ENCODE peak calls at places on chromosome 6, in six cellular contexts. One of them, this sample, is unnamed.

GRCh38 chr6:28433119-28433518 is 10.2 kb downstream of the ZSCAN23 start:
- DNase-seq in cerebellar cortex: no peak
- DNase-seq in NCI-H2029 treated with DMSO at 0.1 percent for 48 hours: no peak
- DNase-seq in CD4-positive, alpha-beta T cell: no peak
- DNase-seq in GM20000: no peak
- DNase-seq in activated T-cell treated with anti-CD3 and anti-CD28 coated beads for 1 hour: no peak
- DNase-seq in this sample: no peak

GRCh38 chr6:135066397-135066796 is 11.8 kb upstream of the HBS1L start:
- DNase-seq in cerebellar cortex: no peak
- DNase-seq in NCI-H2029 treated with DMSO at 0.1 percent for 48 hours: no peak
- DNase-seq in CD4-positive, alpha-beta T cell: no peak
- DNase-seq in GM20000: peak
- DNase-seq in activated T-cell treated with anti-CD3 and anti-CD28 coated beads for 1 hour: no peak
- DNase-seq in this sample: no peak

GRCh38 chr6:28633445-28634215 is 107.9 kb downstream of the GPX5 start:
- DNase-seq in cerebellar cortex: peak
- DNase-seq in NCI-H2029 treated with DMSO at 0.1 percent for 48 hours: no peak
- DNase-seq in CD4-positive, alpha-beta T cell: no peak
- DNase-seq in GM20000: no peak
- DNase-seq in activated T-cell treated with anti-CD3 and anti-CD28 coated beads for 1 hour: no peak
- DNase-seq in this sample: peak

GRCh38 chr6:14129572-14129971 is 12.0 kb downstream of the CD83 start:
- DNase-seq in cerebellar cortex: peak
- DNase-seq in NCI-H2029 treated with DMSO at 0.1 percent for 48 hours: peak
- DNase-seq in CD4-positive, alpha-beta T cell: no peak
- DNase-seq in GM20000: peak
- DNase-seq in activated T-cell treated with anti-CD3 and anti-CD28 coated beads for 1 hour: no peak
- DNase-seq in this sample: peak

GRCh38 chr6:3230275-3231212 is 3.1 kb upstream of the TUBB2B start:
- DNase-seq in cerebellar cortex: peak
- DNase-seq in NCI-H2029 treated with DMSO at 0.1 percent for 48 hours: peak
- DNase-seq in CD4-positive, alpha-beta T cell: no peak
- DNase-seq in GM20000: no peak
- DNase-seq in activated T-cell treated with anti-CD3 and anti-CD28 coated beads for 1 hour: no peak
- DNase-seq in this sample: peak

GRCh38 chr6:170073846-170074245 is 217.0 kb downstream of the DLL1 start:
- DNase-seq in cerebellar cortex: no peak
- DNase-seq in NCI-H2029 treated with DMSO at 0.1 percent for 48 hours: no peak
- DNase-seq in CD4-positive, alpha-beta T cell: no peak
- DNase-seq in GM20000: no peak
- DNase-seq in activated T-cell treated with anti-CD3 and anti-CD28 coated beads for 1 hour: no peak
- DNase-seq in this sample: no peak

GRCh38 chr6:130233332-130233731 is 10.6 kb upstream of the SAMD3 start:
- DNase-seq in cerebellar cortex: no peak
- DNase-seq in NCI-H2029 treated with DMSO at 0.1 percent for 48 hours: no peak
- DNase-seq in CD4-positive, alpha-beta T cell: no peak
- DNase-seq in GM20000: no peak
- DNase-seq in activated T-cell treated with anti-CD3 and anti-CD28 coated beads for 1 hour: no peak
- DNase-seq in this sample: no peak

GRCh38 chr6:33790910-33791309 is 2.0 kb upstream of the LEMD2 start:
- DNase-seq in cerebellar cortex: no peak
- DNase-seq in NCI-H2029 treated with DMSO at 0.1 percent for 48 hours: no peak
- DNase-seq in CD4-positive, alpha-beta T cell: no peak
- DNase-seq in GM20000: no peak
- DNase-seq in activated T-cell treated with anti-CD3 and anti-CD28 coated beads for 1 hour: no peak
- DNase-seq in this sample: no peak

GRCh38 chr6:152273638-152274037 is 363.5 kb downstream of the SYNE1 start:
- DNase-seq in cerebellar cortex: no peak
- DNase-seq in NCI-H2029 treated with DMSO at 0.1 percent for 48 hours: no peak
- DNase-seq in CD4-positive, alpha-beta T cell: no peak
- DNase-seq in GM20000: no peak
- DNase-seq in activated T-cell treated with anti-CD3 and anti-CD28 coated beads for 1 hour: no peak
- DNase-seq in this sample: no peak

GRCh38 chr6:116028233-116028632 is 32.5 kb downstream of the FRK start:
- DNase-seq in cerebellar cortex: no peak
- DNase-seq in NCI-H2029 treated with DMSO at 0.1 percent for 48 hours: no peak
- DNase-seq in CD4-positive, alpha-beta T cell: no peak
- DNase-seq in GM20000: no peak
- DNase-seq in activated T-cell treated with anti-CD3 and anti-CD28 coated beads for 1 hour: no peak
- DNase-seq in this sample: no peak

GRCh38 chr6:35833534-35833933 is 28.4 kb downstream of the LHFPL5 start:
- DNase-seq in cerebellar cortex: no peak
- DNase-seq in NCI-H2029 treated with DMSO at 0.1 percent for 48 hours: no peak
- DNase-seq in CD4-positive, alpha-beta T cell: no peak
- DNase-seq in GM20000: no peak
- DNase-seq in activated T-cell treated with anti-CD3 and anti-CD28 coated beads for 1 hour: no peak
- DNase-seq in this sample: no peak

GRCh38 chr6:169979873-169980440 is 228.5 kb downstream of the ERMARD start:
- DNase-seq in cerebellar cortex: no peak
- DNase-seq in NCI-H2029 treated with DMSO at 0.1 percent for 48 hours: no peak
- DNase-seq in CD4-positive, alpha-beta T cell: no peak
- DNase-seq in GM20000: no peak
- DNase-seq in activated T-cell treated with anti-CD3 and anti-CD28 coated beads for 1 hour: no peak
- DNase-seq in this sample: no peak

GRCh38 chr6:107616776-107617175 is 126.9 kb downstream of the SOBP start:
- DNase-seq in cerebellar cortex: peak
- DNase-seq in NCI-H2029 treated with DMSO at 0.1 percent for 48 hours: no peak
- DNase-seq in CD4-positive, alpha-beta T cell: no peak
- DNase-seq in GM20000: no peak
- DNase-seq in activated T-cell treated with anti-CD3 and anti-CD28 coated beads for 1 hour: no peak
- DNase-seq in this sample: no peak

GRCh38 chr6:4946521-4946920 is 57.3 kb downstream of the RPP40 start:
- DNase-seq in cerebellar cortex: no peak
- DNase-seq in NCI-H2029 treated with DMSO at 0.1 percent for 48 hours: no peak
- DNase-seq in CD4-positive, alpha-beta T cell: no peak
- DNase-seq in GM20000: no peak
- DNase-seq in activated T-cell treated with anti-CD3 and anti-CD28 coated beads for 1 hour: no peak
- DNase-seq in this sample: no peak